ENCODE peak calls at places on chromosome 9, in nine cellular contexts. A is hepatocyte, F is IMR-90, Q is OCI-LY7, O is transverse colon, Y is heart right ventricle, M is AG04450, Z is trophoblast cell, C is fibroblast of lung. X is an unnamed sample. For H3K9me3, the result is how much of the 10 kb centered on the place peaks cover.

GRCh38 chr9:16230731-16231130 is 639.7 kb downstream of the BNC2 start:
- DNase-seq in A (no peak), F (no peak), Q (no peak), O (no peak), Y (no peak), M (no peak), Z (no peak), C (no peak), X (no peak)

GRCh38 chr9:79580065-79580464 is 8.3 kb downstream of the TLE4 start:
- DNase-seq in A (no peak), F (no peak), Q (no peak), O (no peak), Y (no peak), M (no peak), Z (no peak), C (no peak), X (no peak)

GRCh38 chr9:1018121-1018520 is 32.0 kb upstream of the DMRT2 start:
- DNase-seq in A (no peak), F (no peak), Q (peak), O (peak), Y (no peak), M (no peak), Z (peak), C (no peak), X (peak)

GRCh38 chr9:5500441-5501235 is 9.7 kb upstream of the PDCD1LG2 start:
- DNase-seq in A (no peak), F (peak), Q (no peak), O (no peak), Y (peak), M (no peak), Z (no peak), C (peak), X (no peak)

GRCh38 chr9:132000659-132001058 is 79.0 kb downstream of the MED27 start:
- DNase-seq in A (no peak), F (no peak), Q (no peak), O (no peak), Y (no peak), M (no peak), Z (no peak), C (no peak), X (no peak)

GRCh38 chr9:38362912-38363588 is 29.5 kb upstream of the ALDH1B1 start:
- DNase-seq in A (peak), F (peak), Q (peak), O (peak), Y (no peak), M (peak), Z (peak), C (peak), X (peak)

GRCh38 chr9:7318920-7319319 is 480.7 kb downstream of the DMAC1 start:
- DNase-seq in A (no peak), F (no peak), Q (no peak), O (no peak), Y (no peak), M (no peak), Z (no peak), C (no peak), X (no peak)

GRCh38 chr9:131404581-131404980 is 10.7 kb downstream of the PRRC2B start:
- DNase-seq in A (no peak), F (peak), Q (no peak), O (no peak), Y (no peak), M (no peak), Z (no peak), C (peak), X (no peak)

GRCh38 chr9:132369421-132369820 is 14.6 kb upstream of the SETX start:
- DNase-seq in A (no peak), F (no peak), Q (no peak), O (no peak), Y (no peak), M (no peak), Z (no peak), C (no peak), X (no peak)

GRCh38 chr9:32351845-32352244 is 32.6 kb upstream of the ACO1 start:
- DNase-seq in A (no peak), F (peak), Q (peak), O (no peak), Y (no peak), M (no peak), Z (no peak), C (peak), X (no peak)

GRCh38 chr9:134488251-134488900 is 153.2 kb upstream of the COL5A1 start:
- DNase-seq in A (no peak), F (no peak), Q (no peak), O (no peak), Y (peak), M (no peak), Z (peak), C (no peak), X (no peak)

GRCh38 chr9:131635285-131635684 is 90.0 kb downstream of the PRRT1B start:
- DNase-seq in A (peak), F (peak), Q (no peak), O (peak), Y (peak), M (peak), Z (peak), C (peak), X (peak)

GRCh38 chr9:114911167-114911821 is 19.1 kb downstream of the TNFSF8 start:
- DNase-seq in A (peak), F (peak), Q (no peak), O (no peak), Y (no peak), M (no peak), Z (peak), C (peak), X (no peak)

GRCh38 chr9:36980148-36980974 is 53.7 kb downstream of the PAX5 start:
- DNase-seq in A (no peak), F (no peak), Q (peak), O (no peak), Y (no peak), M (no peak), Z (peak), C (no peak), X (peak)

GRCh38 chr9:33466565-33467495 is 6.9 kb downstream of the NOL6 start:
- DNase-seq in A (peak), F (peak), Q (peak), O (peak), Y (peak), M (no peak), Z (peak), C (no peak), X (peak)

GRCh38 chr9:80899208-80899607 is 790.1 kb downstream of the TLE1 start:
- DNase-seq in A (no peak), F (peak), Q (no peak), O (no peak), Y (no peak), M (no peak), Z (no peak), C (peak), X (no peak)

GRCh38 chr9:86282979-86283535 is 719 bp upstream of the ISCA1 start:
- DNase-seq in A (peak), F (peak), Q (no peak), O (no peak), Y (no peak), M (peak), Z (no peak), C (peak), X (no peak)

GRCh38 chr9:95425910-95426551 is 90.7 kb downstream of the PTCH1 start:
- DNase-seq in A (peak), F (peak), Q (peak), O (peak), Y (no peak), M (no peak), Z (no peak), C (peak), X (no peak)

DNA sequence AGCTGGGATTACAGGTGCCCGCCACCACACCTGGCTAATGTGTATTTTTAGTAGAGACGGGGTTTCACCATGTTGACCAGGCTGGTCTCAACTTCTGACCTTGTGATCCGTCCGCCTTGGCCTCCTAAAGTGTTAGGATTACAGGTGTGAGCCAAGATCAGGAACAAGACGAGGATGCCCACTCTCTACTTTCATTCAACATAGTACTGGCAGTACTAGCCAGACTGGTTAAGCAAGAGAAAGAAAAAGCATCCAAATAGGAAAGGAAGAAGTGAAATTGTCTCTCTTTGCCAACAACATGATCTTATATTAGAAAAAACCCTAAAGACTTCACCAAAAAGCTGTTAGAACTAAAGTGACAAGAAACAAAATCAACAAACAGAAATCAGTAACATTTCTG is 7.4 kb upstream of the ENDOG start:
- DNase-seq in A (no peak), F (no peak), Q (no peak), O (no peak), Y (no peak), M (no peak), Z (no peak), C (no peak), X (no peak)
- H3K27ac ChIP-seq in A (no peak), F (no peak), Q (no peak), O (no peak), Y (no peak), M (no peak), Z (no peak), C (no peak), X (no peak)

GRCh38 chr9:137411670-137412380 is 11.1 kb downstream of the EXD3 start:
- DNase-seq in A (no peak), F (peak), Q (no peak), O (peak), Y (peak), M (peak), Z (peak), C (peak), X (peak)

GRCh38 chr9:137412431-137412830 is 10.5 kb downstream of the EXD3 start:
- DNase-seq in A (no peak), F (peak), Q (no peak), O (no peak), Y (no peak), M (no peak), Z (no peak), C (no peak), X (no peak)

GRCh38 chr9:137410891-137411249 is 12.1 kb downstream of the EXD3 start:
- DNase-seq in A (no peak), F (no peak), Q (no peak), O (no peak), Y (no peak), M (no peak), Z (no peak), C (no peak), X (no peak)

GRCh38 chr9:137409515-137409914 is 13.4 kb downstream of the EXD3 start:
- DNase-seq in A (no peak), F (no peak), Q (no peak), O (no peak), Y (no peak), M (no peak), Z (no peak), C (no peak), X (no peak)

DNA sequence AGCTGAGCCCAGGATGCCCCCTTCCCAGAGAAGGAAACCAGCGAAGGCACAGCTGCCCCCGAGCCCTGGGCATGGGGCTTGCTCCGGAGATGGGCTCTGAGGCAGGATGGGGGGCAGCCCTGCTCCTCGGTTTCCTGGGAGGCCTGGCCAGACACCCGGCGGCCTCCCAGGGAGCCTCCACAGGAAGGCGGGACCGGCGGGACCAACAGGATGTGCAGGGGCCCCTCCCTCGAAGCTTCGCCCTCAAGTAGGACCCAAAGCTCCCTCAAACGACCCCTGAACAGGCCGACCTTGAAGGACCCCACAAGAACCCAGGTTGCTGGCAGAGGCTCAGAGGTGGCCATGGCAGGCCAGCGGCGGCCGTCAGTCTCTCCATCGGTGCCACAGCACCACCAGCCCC is 11.7 kb downstream of the EXD3 start:
- DNase-seq in A (no peak), F (no peak), Q (no peak), O (no peak), Y (no peak), M (no peak), Z (no peak), C (no peak), X (peak)
- H3K4me3 ChIP-seq in A (no peak), F (no peak), Q (no peak), O (no peak), Y (no peak), M (no peak), Z (no peak), C (no peak), X (no peak)

DNA sequence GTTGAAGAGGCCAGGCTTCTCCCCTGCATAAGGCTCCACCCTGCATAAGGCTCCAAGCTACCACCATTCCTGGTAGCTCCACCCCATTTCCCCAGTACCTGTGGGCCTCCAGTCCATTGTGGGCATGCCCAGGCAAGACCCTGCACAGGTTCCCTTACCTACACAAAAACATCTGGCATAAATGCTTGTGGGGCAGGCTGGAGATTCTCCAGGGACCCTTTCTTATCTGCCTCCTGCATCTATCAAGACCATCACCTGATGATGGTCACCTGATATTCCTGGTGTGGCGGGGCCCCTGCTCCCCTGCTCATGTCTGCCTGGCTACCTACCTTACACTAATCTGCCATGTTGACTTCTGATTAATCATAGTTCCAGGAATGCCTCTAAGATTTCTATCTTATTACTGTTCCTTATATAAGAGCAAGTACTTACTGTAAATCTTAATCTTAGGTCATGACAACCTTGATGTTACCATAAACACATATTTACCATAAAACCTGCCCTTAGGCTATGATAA is 41.0 kb downstream of the FGD3 start:
- DNase-seq in A (no peak), F (no peak), Q (no peak), O (no peak), Y (no peak), M (no peak), Z (peak), C (no peak), X (no peak)
- H3K9me3 ChIP-seq in A (under half), F (under half), Q (under half), O (under half), Y (under half), M (under half), Z (under half), C (under half), X (under half)

GRCh38 chr9:124797343-124798103 is 20.6 kb downstream of the OLFML2A start:
- DNase-seq in A (no peak), F (peak), Q (no peak), O (no peak), Y (no peak), M (no peak), Z (no peak), C (no peak), X (no peak)
- H3K27ac ChIP-seq in A (no peak), F (no peak), Q (no peak), O (no peak), Y (peak), M (no peak), Z (no peak), C (no peak), X (no peak)

GRCh38 chr9:2785060-2785459 is 58.8 kb downstream of the PUM3 start:
- DNase-seq in A (no peak), F (peak), Q (no peak), O (no peak), Y (no peak), M (no peak), Z (no peak), C (no peak), X (no peak)
- H3K4me3 ChIP-seq in A (no peak), F (no peak), Q (no peak), O (no peak), Y (no peak), M (no peak), Z (no peak), C (peak), X (no peak)

GRCh38 chr9:88993871-88994819 is 2.9 kb downstream of the S1PR3 start:
- DNase-seq in A (no peak), F (no peak), Q (no peak), O (no peak), Y (no peak), M (no peak), Z (no peak), C (no peak), X (no peak)

GRCh38 chr9:88992556-88992955 is 1.3 kb downstream of the S1PR3 start:
- DNase-seq in A (no peak), F (no peak), Q (no peak), O (no peak), Y (no peak), M (no peak), Z (no peak), C (no peak), X (no peak)

GRCh38 chr9:88995205-88995604 is 3.9 kb downstream of the S1PR3 start:
- DNase-seq in A (no peak), F (no peak), Q (no peak), O (no peak), Y (no peak), M (no peak), Z (no peak), C (no peak), X (no peak)

GRCh38 chr9:88994820-88995180 is 3.5 kb downstream of the S1PR3 start:
- DNase-seq in A (no peak), F (peak), Q (no peak), O (no peak), Y (no peak), M (no peak), Z (no peak), C (peak), X (no peak)

GRCh38 chr9:88993327-88993726 is 2.1 kb downstream of the S1PR3 start:
- DNase-seq in A (peak), F (peak), Q (no peak), O (no peak), Y (no peak), M (no peak), Z (no peak), C (peak), X (no peak)
- H3K9me3 ChIP-seq in A (under half), F (under half), Q (under half), O (under half), Y (under half), M (under half), Z (under half), C (under half), X (under half)

DNA sequence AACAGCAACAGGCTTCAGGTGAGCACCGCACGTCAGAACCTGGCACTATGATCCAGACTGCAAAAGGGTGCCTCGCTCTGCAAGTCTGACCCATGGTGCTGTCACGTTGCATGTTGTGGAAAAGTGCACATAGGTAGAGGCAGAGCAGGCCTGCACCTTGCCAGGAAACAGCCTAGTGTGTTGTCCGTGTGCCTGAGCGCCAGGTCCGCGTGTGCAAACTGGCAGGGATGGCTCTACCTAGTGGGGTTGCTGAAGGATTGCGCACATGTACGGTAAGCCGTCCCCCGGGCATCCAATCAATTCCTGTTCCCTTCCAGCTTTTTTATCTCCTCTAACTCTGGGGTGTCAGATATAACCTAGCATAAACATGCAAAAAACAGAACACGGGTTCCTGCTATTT is 219.5 kb downstream of the NXNL2 start:
- DNase-seq in A (no peak), F (no peak), Q (no peak), O (no peak), Y (no peak), M (no peak), Z (no peak), C (no peak), X (no peak)
- H3K27ac ChIP-seq in A (peak), F (no peak), Q (no peak), O (no peak), Y (peak), M (no peak), Z (no peak), C (no peak), X (no peak)

GRCh38 chr9:76571288-76572204 is 112.6 kb downstream of the GCNT1 start:
- DNase-seq in A (no peak), F (no peak), Q (peak), O (peak), Y (peak), M (no peak), Z (peak), C (peak), X (no peak)

GRCh38 chr9:76567086-76567485 is 108.1 kb downstream of the GCNT1 start:
- DNase-seq in A (no peak), F (no peak), Q (no peak), O (no peak), Y (no peak), M (no peak), Z (peak), C (no peak), X (no peak)

GRCh38 chr9:76572205-76572550 is 113.2 kb downstream of the GCNT1 start:
- DNase-seq in A (no peak), F (no peak), Q (no peak), O (no peak), Y (no peak), M (no peak), Z (peak), C (no peak), X (no peak)

GRCh38 chr9:76574171-76574767 is 115.3 kb downstream of the GCNT1 start:
- DNase-seq in A (no peak), F (no peak), Q (no peak), O (no peak), Y (no peak), M (no peak), Z (no peak), C (peak), X (no peak)

DNA sequence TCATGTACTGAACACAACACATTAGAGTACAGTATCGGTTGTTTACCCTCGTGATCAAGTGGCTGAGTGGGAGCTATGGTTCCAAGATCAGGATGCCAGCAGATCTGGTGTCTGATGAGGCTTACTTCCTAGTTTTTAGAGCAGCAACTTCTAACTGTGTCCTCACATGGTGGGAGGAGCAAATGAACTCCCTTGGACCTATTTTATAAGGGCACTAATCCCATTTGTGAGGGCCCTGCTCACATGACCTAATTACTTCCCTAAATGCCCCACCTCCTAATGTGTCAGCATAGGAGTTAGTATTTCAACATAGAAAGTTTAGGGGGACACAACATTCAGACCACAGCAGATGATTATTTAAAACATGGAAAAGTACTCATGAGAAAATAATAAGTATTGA is 111.8 kb downstream of the GCNT1 start:
- DNase-seq in A (no peak), F (no peak), Q (no peak), O (no peak), Y (no peak), M (no peak), Z (no peak), C (no peak), X (no peak)
- H3K4me3 ChIP-seq in A (no peak), F (no peak), Q (no peak), O (no peak), Y (no peak), M (no peak), Z (no peak), C (no peak), X (peak)

DNA sequence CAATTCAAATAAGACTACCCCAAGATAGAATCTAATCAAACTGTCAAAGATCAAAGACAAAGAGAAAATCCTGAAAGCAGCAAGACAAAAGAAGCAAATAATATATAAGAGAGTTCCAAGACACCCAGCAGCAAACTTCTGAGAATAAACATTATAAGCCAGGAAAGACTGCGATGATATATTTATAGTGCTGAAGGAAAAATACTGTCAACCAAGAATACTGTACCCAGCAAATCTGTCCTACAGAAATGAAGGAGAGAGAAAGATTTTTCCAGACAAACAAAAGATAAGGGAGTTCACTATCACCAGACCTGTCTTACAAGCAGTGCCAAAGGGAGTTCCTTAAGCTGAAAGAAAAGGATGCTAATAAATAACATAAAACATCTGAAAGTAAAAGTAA is 227.4 kb downstream of the DENND1A start:
- DNase-seq in A (no peak), F (no peak), Q (no peak), O (no peak), Y (no peak), M (no peak), Z (no peak), C (no peak), X (no peak)
- H3K9me3 ChIP-seq in A (under half), F (under half), Q (under half), O (under half), Y (under half), M (under half), Z (under half), C (under half), X (under half)

X was measured in CD4-positive, CD25-positive, alpha-beta regulatory T cell.